ENCODE peak calls at places on chromosome 5, in nine cellular contexts. One of them, this sample, is unnamed. For H3K27me3, the result is how much of the 10 kb centered on the place peaks cover.

GRCh38 chr5:172459396-172460165 is 5.3 kb upstream of the SH3PXD2B start:
- DNase-seq in brain microvascular endothelial cell: no peak
- DNase-seq in naive thymus-derived CD4-positive, alpha-beta T cell: no peak
- DNase-seq in Peyer's patch: no peak
- DNase-seq in cardiac muscle cell: no peak
- DNase-seq in adipocyte: no peak
- DNase-seq in lower lobe of right lung: no peak
- DNase-seq in GM23338: no peak
- DNase-seq in right atrium auricular region: no peak
- DNase-seq in this sample: no peak

GRCh38 chr5:157384971-157385709 is 74.9 kb upstream of the NIPAL4 start:
- DNase-seq in GM23338: peak
- DNase-seq in adipocyte: peak
- DNase-seq in Peyer's patch: no peak
- DNase-seq in brain microvascular endothelial cell: peak
- DNase-seq in lower lobe of right lung: no peak
- DNase-seq in cardiac muscle cell: peak
- DNase-seq in naive thymus-derived CD4-positive, alpha-beta T cell: no peak
- DNase-seq in right atrium auricular region: peak
- DNase-seq in this sample: peak

GRCh38 chr5:63961125-63961597 is 1.1 kb downstream of the HTR1A start:
- DNase-seq in right atrium auricular region: no peak
- DNase-seq in lower lobe of right lung: peak
- DNase-seq in naive thymus-derived CD4-positive, alpha-beta T cell: no peak
- DNase-seq in cardiac muscle cell: no peak
- DNase-seq in adipocyte: no peak
- DNase-seq in GM23338: peak
- DNase-seq in brain microvascular endothelial cell: no peak
- DNase-seq in Peyer's patch: no peak
- DNase-seq in this sample: no peak

GRCh38 chr5:76819851-76820280 is 1.0 kb downstream of the F2RL1 start:
- DNase-seq in cardiac muscle cell: no peak
- DNase-seq in naive thymus-derived CD4-positive, alpha-beta T cell: no peak
- DNase-seq in lower lobe of right lung: peak
- DNase-seq in Peyer's patch: peak
- DNase-seq in GM23338: peak
- DNase-seq in adipocyte: no peak
- DNase-seq in right atrium auricular region: no peak
- DNase-seq in brain microvascular endothelial cell: no peak
- DNase-seq in this sample: peak

GRCh38 chr5:5810461-5810860 is 388.0 kb downstream of the ICE1 start:
- DNase-seq in Peyer's patch: no peak
- DNase-seq in brain microvascular endothelial cell: no peak
- DNase-seq in naive thymus-derived CD4-positive, alpha-beta T cell: no peak
- DNase-seq in GM23338: no peak
- DNase-seq in adipocyte: no peak
- DNase-seq in cardiac muscle cell: no peak
- DNase-seq in lower lobe of right lung: no peak
- DNase-seq in right atrium auricular region: no peak
- DNase-seq in this sample: no peak

GRCh38 chr5:117013280-117013877 is 438.8 kb upstream of the SEMA6A start:
- DNase-seq in right atrium auricular region: no peak
- DNase-seq in GM23338: no peak
- DNase-seq in cardiac muscle cell: no peak
- DNase-seq in Peyer's patch: no peak
- DNase-seq in naive thymus-derived CD4-positive, alpha-beta T cell: no peak
- DNase-seq in lower lobe of right lung: no peak
- DNase-seq in brain microvascular endothelial cell: no peak
- DNase-seq in adipocyte: no peak
- DNase-seq in this sample: no peak

GRCh38 chr5:140574165-140574564 is 9.5 kb downstream of the SLC35A4 start:
- DNase-seq in right atrium auricular region: no peak
- DNase-seq in Peyer's patch: no peak
- DNase-seq in brain microvascular endothelial cell: peak
- DNase-seq in cardiac muscle cell: peak
- DNase-seq in lower lobe of right lung: no peak
- DNase-seq in GM23338: no peak
- DNase-seq in adipocyte: no peak
- DNase-seq in naive thymus-derived CD4-positive, alpha-beta T cell: no peak
- DNase-seq in this sample: no peak

GRCh38 chr5:40258205-40258604 is 421.5 kb upstream of the PTGER4 start:
- DNase-seq in lower lobe of right lung: no peak
- DNase-seq in right atrium auricular region: no peak
- DNase-seq in GM23338: no peak
- DNase-seq in brain microvascular endothelial cell: no peak
- DNase-seq in Peyer's patch: no peak
- DNase-seq in naive thymus-derived CD4-positive, alpha-beta T cell: no peak
- DNase-seq in cardiac muscle cell: peak
- DNase-seq in adipocyte: no peak
- DNase-seq in this sample: no peak

GRCh38 chr5:65262590-65263189 is 219.0 kb downstream of the ADAMTS6 start:
- DNase-seq in adipocyte: peak
- DNase-seq in Peyer's patch: no peak
- DNase-seq in brain microvascular endothelial cell: peak
- DNase-seq in right atrium auricular region: no peak
- DNase-seq in lower lobe of right lung: no peak
- DNase-seq in GM23338: no peak
- DNase-seq in naive thymus-derived CD4-positive, alpha-beta T cell: no peak
- DNase-seq in cardiac muscle cell: peak
- DNase-seq in this sample: no peak

GRCh38 chr5:150227606-150228273 is 37.9 kb downstream of the SLC6A7 start:
- DNase-seq in GM23338: no peak
- DNase-seq in cardiac muscle cell: peak
- DNase-seq in naive thymus-derived CD4-positive, alpha-beta T cell: no peak
- DNase-seq in adipocyte: peak
- DNase-seq in Peyer's patch: no peak
- DNase-seq in brain microvascular endothelial cell: no peak
- DNase-seq in right atrium auricular region: no peak
- DNase-seq in lower lobe of right lung: no peak
- DNase-seq in this sample: no peak

GRCh38 chr5:135386096-135386495 is 12.9 kb downstream of the MACROH2A1 start:
- DNase-seq in naive thymus-derived CD4-positive, alpha-beta T cell: no peak
- DNase-seq in right atrium auricular region: no peak
- DNase-seq in Peyer's patch: no peak
- DNase-seq in brain microvascular endothelial cell: no peak
- DNase-seq in cardiac muscle cell: peak
- DNase-seq in lower lobe of right lung: no peak
- DNase-seq in adipocyte: no peak
- DNase-seq in GM23338: no peak
- DNase-seq in this sample: no peak

GRCh38 chr5:90590-91547 is 1.1 kb upstream of the PLEKHG4B start:
- DNase-seq in Peyer's patch: no peak
- DNase-seq in adipocyte: peak
- DNase-seq in right atrium auricular region: no peak
- DNase-seq in cardiac muscle cell: peak
- DNase-seq in GM23338: peak
- DNase-seq in lower lobe of right lung: no peak
- DNase-seq in naive thymus-derived CD4-positive, alpha-beta T cell: no peak
- DNase-seq in brain microvascular endothelial cell: peak
- DNase-seq in this sample: no peak
- H3K27me3 ChIP-seq in Peyer's patch: under half
- H3K27me3 ChIP-seq in adipocyte: half or more
- H3K27me3 ChIP-seq in right atrium auricular region: under half
- H3K27me3 ChIP-seq in cardiac muscle cell: under half
- H3K27me3 ChIP-seq in GM23338: under half
- H3K27me3 ChIP-seq in lower lobe of right lung: under half
- H3K27me3 ChIP-seq in naive thymus-derived CD4-positive, alpha-beta T cell: under half
- H3K27me3 ChIP-seq in brain microvascular endothelial cell: half or more
- H3K27me3 ChIP-seq in this sample: half or more

GRCh38 chr5:147509041-147509709 is 693 bp downstream of the DPYSL3 start:
- DNase-seq in brain microvascular endothelial cell: no peak
- DNase-seq in GM23338: peak
- DNase-seq in Peyer's patch: peak
- DNase-seq in cardiac muscle cell: peak
- DNase-seq in lower lobe of right lung: no peak
- DNase-seq in adipocyte: peak
- DNase-seq in naive thymus-derived CD4-positive, alpha-beta T cell: no peak
- DNase-seq in right atrium auricular region: peak
- DNase-seq in this sample: peak
- H3K4me3 ChIP-seq in brain microvascular endothelial cell: peak
- H3K4me3 ChIP-seq in GM23338: peak
- H3K4me3 ChIP-seq in Peyer's patch: peak
- H3K4me3 ChIP-seq in cardiac muscle cell: peak
- H3K4me3 ChIP-seq in lower lobe of right lung: peak
- H3K4me3 ChIP-seq in adipocyte: peak
- H3K4me3 ChIP-seq in naive thymus-derived CD4-positive, alpha-beta T cell: no peak
- H3K4me3 ChIP-seq in right atrium auricular region: peak
- H3K4me3 ChIP-seq in this sample: peak

DNA sequence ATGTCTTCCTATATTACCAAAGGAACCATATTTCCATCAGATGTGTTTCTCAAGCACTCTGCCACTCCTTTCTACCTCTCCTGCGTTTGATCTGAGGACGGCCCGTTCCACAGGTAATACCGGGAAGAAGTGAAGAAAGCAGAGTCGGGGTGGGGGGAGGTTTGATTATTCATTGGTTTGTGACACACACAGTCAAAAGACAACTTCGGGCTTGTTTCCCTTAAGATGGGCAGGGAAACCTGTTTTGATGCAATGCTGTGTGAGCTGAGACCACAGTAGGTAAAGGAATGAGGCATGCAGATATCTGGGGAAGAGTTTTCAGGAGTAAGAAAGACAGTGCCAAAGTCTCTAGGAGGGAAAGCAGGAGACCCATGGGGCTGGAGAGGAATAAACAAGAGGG is 54.0 kb downstream of the BOD1 start:
- DNase-seq in GM23338: no peak
- DNase-seq in cardiac muscle cell: no peak
- DNase-seq in Peyer's patch: no peak
- DNase-seq in brain microvascular endothelial cell: no peak
- DNase-seq in adipocyte: no peak
- DNase-seq in naive thymus-derived CD4-positive, alpha-beta T cell: no peak
- DNase-seq in right atrium auricular region: no peak
- DNase-seq in lower lobe of right lung: no peak
- DNase-seq in this sample: no peak
- H3K27me3 ChIP-seq in GM23338: under half
- H3K27me3 ChIP-seq in cardiac muscle cell: under half
- H3K27me3 ChIP-seq in Peyer's patch: under half
- H3K27me3 ChIP-seq in brain microvascular endothelial cell: under half
- H3K27me3 ChIP-seq in adipocyte: under half
- H3K27me3 ChIP-seq in naive thymus-derived CD4-positive, alpha-beta T cell: under half
- H3K27me3 ChIP-seq in right atrium auricular region: under half
- H3K27me3 ChIP-seq in lower lobe of right lung: under half
- H3K27me3 ChIP-seq in this sample: under half

GRCh38 chr5:83718195-83718825 is 2.3 kb downstream of the HAPLN1 start:
- DNase-seq in GM23338: peak
- DNase-seq in adipocyte: peak
- DNase-seq in lower lobe of right lung: no peak
- DNase-seq in naive thymus-derived CD4-positive, alpha-beta T cell: peak
- DNase-seq in cardiac muscle cell: peak
- DNase-seq in brain microvascular endothelial cell: peak
- DNase-seq in Peyer's patch: no peak
- DNase-seq in right atrium auricular region: no peak
- DNase-seq in this sample: peak

GRCh38 chr5:83718936-83719495 is 1.6 kb downstream of the HAPLN1 start:
- DNase-seq in brain microvascular endothelial cell: no peak
- DNase-seq in naive thymus-derived CD4-positive, alpha-beta T cell: no peak
- DNase-seq in adipocyte: no peak
- DNase-seq in Peyer's patch: no peak
- DNase-seq in lower lobe of right lung: no peak
- DNase-seq in right atrium auricular region: no peak
- DNase-seq in cardiac muscle cell: no peak
- DNase-seq in GM23338: no peak
- DNase-seq in this sample: no peak

GRCh38 chr5:83714780-83715179 is 5.9 kb downstream of the HAPLN1 start:
- DNase-seq in brain microvascular endothelial cell: no peak
- DNase-seq in lower lobe of right lung: no peak
- DNase-seq in adipocyte: no peak
- DNase-seq in GM23338: peak
- DNase-seq in cardiac muscle cell: no peak
- DNase-seq in right atrium auricular region: no peak
- DNase-seq in Peyer's patch: no peak
- DNase-seq in naive thymus-derived CD4-positive, alpha-beta T cell: no peak
- DNase-seq in this sample: no peak

GRCh38 chr5:83711982-83712601 is 8.6 kb downstream of the HAPLN1 start:
- DNase-seq in GM23338: peak
- DNase-seq in adipocyte: peak
- DNase-seq in brain microvascular endothelial cell: peak
- DNase-seq in naive thymus-derived CD4-positive, alpha-beta T cell: peak
- DNase-seq in cardiac muscle cell: peak
- DNase-seq in lower lobe of right lung: no peak
- DNase-seq in Peyer's patch: no peak
- DNase-seq in right atrium auricular region: no peak
- DNase-seq in this sample: peak

GRCh38 chr5:83715316-83716060 is 5.2 kb downstream of the HAPLN1 start:
- DNase-seq in lower lobe of right lung: no peak
- DNase-seq in right atrium auricular region: no peak
- DNase-seq in brain microvascular endothelial cell: no peak
- DNase-seq in naive thymus-derived CD4-positive, alpha-beta T cell: no peak
- DNase-seq in adipocyte: peak
- DNase-seq in cardiac muscle cell: no peak
- DNase-seq in GM23338: no peak
- DNase-seq in Peyer's patch: no peak
- DNase-seq in this sample: no peak
- H3K4me3 ChIP-seq in lower lobe of right lung: no peak
- H3K4me3 ChIP-seq in right atrium auricular region: no peak
- H3K4me3 ChIP-seq in brain microvascular endothelial cell: no peak
- H3K4me3 ChIP-seq in naive thymus-derived CD4-positive, alpha-beta T cell: no peak
- H3K4me3 ChIP-seq in adipocyte: no peak
- H3K4me3 ChIP-seq in cardiac muscle cell: no peak
- H3K4me3 ChIP-seq in GM23338: no peak
- H3K4me3 ChIP-seq in Peyer's patch: no peak
- H3K4me3 ChIP-seq in this sample: no peak

DNA sequence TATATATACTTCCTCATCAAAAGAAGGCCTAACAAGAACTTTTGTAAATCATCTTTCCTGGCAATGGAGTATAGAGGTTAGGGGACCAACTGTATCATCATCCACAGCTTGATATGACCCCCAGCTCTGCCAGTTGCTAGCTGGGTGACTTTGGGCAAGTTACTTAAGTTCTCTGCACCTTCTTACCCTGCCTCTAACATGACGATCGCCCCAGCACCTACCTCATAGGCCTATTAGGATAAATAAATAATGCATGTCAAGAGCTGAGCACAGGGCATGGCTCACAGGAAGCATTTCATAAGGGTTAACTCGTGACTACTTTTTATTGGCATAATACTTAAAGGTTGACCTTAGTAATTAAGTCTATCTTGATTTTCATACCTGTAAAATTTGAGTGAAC is 29.4 kb upstream of the FGF1 start:
- DNase-seq in right atrium auricular region: no peak
- DNase-seq in Peyer's patch: no peak
- DNase-seq in lower lobe of right lung: no peak
- DNase-seq in adipocyte: no peak
- DNase-seq in brain microvascular endothelial cell: no peak
- DNase-seq in cardiac muscle cell: no peak
- DNase-seq in GM23338: no peak
- DNase-seq in naive thymus-derived CD4-positive, alpha-beta T cell: no peak
- DNase-seq in this sample: no peak
- H3K27me3 ChIP-seq in right atrium auricular region: under half
- H3K27me3 ChIP-seq in Peyer's patch: under half
- H3K27me3 ChIP-seq in lower lobe of right lung: under half
- H3K27me3 ChIP-seq in adipocyte: under half
- H3K27me3 ChIP-seq in brain microvascular endothelial cell: under half
- H3K27me3 ChIP-seq in cardiac muscle cell: under half
- H3K27me3 ChIP-seq in GM23338: under half
- H3K27me3 ChIP-seq in naive thymus-derived CD4-positive, alpha-beta T cell: under half
- H3K27me3 ChIP-seq in this sample: under half